ENCODE peak calls at places on chromosome 18, in nine cellular contexts. X is spleen; E is brain microvascular endothelial cell; S is small intestine; Z is effector memory CD4-positive, alpha-beta T cell; Y is thoracic aorta; G is fibroblast of lung; J is SJCRH30; Q is suprapubic skin. H is an unnamed sample.

GRCh38 chr18:1968801-1969498 is 602.4 kb downstream of the METTL4 start:
- DNase-seq in X (no peak), E (no peak), S (no peak), Z (no peak), Y (no peak), G (no peak), J (no peak), Q (no peak), H (no peak)

GRCh38 chr18:21896732-21897336 is 156.2 kb downstream of the MIB1 start:
- DNase-seq in X (no peak), E (no peak), S (no peak), Z (no peak), Y (no peak), G (no peak), J (no peak), Q (no peak), H (peak; percentile 15)

GRCh38 chr18:37487400-37487831 is 78.2 kb downstream of the CELF4 start:
- DNase-seq in X (no peak), E (no peak), S (no peak), Z (no peak), Y (no peak), G (no peak), J (no peak), Q (no peak), H (peak; percentile 58)

GRCh38 chr18:36297419-36298112 is at the start of gene FHOD3:
- DNase-seq in X (no peak), E (no peak), S (peak; percentile 14), Z (no peak), Y (no peak), G (peak; percentile 28), J (peak; percentile 57), Q (no peak), H (peak; percentile 99)

GRCh38 chr18:60385693-60386092 is 13.1 kb upstream of the MC4R start:
- DNase-seq in X (no peak), E (no peak), S (no peak), Z (no peak), Y (no peak), G (no peak), J (no peak), Q (no peak), H (no peak)

GRCh38 chr18:9239708-9240107 is 94.9 kb upstream of the TWSG1 start:
- DNase-seq in X (no peak), E (no peak), S (no peak), Z (no peak), Y (no peak), G (no peak), J (no peak), Q (no peak), H (no peak)

GRCh38 chr18:11548940-11549551 is 60.4 kb upstream of the SLC35G4 start:
- DNase-seq in X (no peak), E (no peak), S (no peak), Z (no peak), Y (no peak), G (no peak), J (no peak), Q (no peak), H (no peak)

GRCh38 chr18:35322486-35323258 is 21.5 kb downstream of the ZNF24 start:
- DNase-seq in X (no peak), E (no peak), S (peak; percentile 25), Z (no peak), Y (no peak), G (no peak), J (no peak), Q (no peak), H (no peak)

GRCh38 chr18:24651472-24651871 is 191.0 kb downstream of the HRH4 start:
- DNase-seq in X (no peak), E (no peak), S (no peak), Z (no peak), Y (no peak), G (no peak), J (no peak), Q (no peak), H (no peak)

GRCh38 chr18:49006641-49007136 is 55.9 kb upstream of the SMAD7 start:
- DNase-seq in X (peak; percentile 40), E (no peak), S (no peak), Z (no peak), Y (no peak), G (no peak), J (no peak), Q (no peak), H (no peak)

GRCh38 chr18:54215069-54215468 is 9.4 kb downstream of the MBD2 start:
- DNase-seq in X (no peak), E (peak; percentile 6), S (no peak), Z (no peak), Y (no peak), G (peak; percentile 76), J (no peak), Q (no peak), H (no peak)

GRCh38 chr18:73043231-73044000 is 175.6 kb upstream of the NETO1 start:
- DNase-seq in X (no peak), E (no peak), S (no peak), Z (no peak), Y (no peak), G (no peak), J (peak; percentile 14), Q (no peak), H (no peak)

GRCh38 chr18:57445488-57446319 is 10.5 kb downstream of the ONECUT2 start:
- DNase-seq in X (no peak), E (no peak), S (peak; percentile 94), Z (no peak), Y (no peak), G (no peak), J (no peak), Q (no peak), H (no peak)

GRCh38 chr18:51128533-51128932 is 68.9 kb downstream of the MEX3C start:
- DNase-seq in X (no peak), E (no peak), S (no peak), Z (no peak), Y (no peak), G (no peak), J (no peak), Q (no peak), H (no peak)

GRCh38 chr18:4582677-4583076 is 127.6 kb upstream of the DLGAP1 start:
- DNase-seq in X (no peak), E (no peak), S (no peak), Z (no peak), Y (no peak), G (no peak), J (no peak), Q (no peak), H (no peak)

GRCh38 chr18:74573053-74573452 is 24.6 kb upstream of the ZNF407 start:
- DNase-seq in X (no peak), E (no peak), S (no peak), Z (no peak), Y (no peak), G (no peak), J (no peak), Q (no peak), H (no peak)

GRCh38 chr18:74570266-74570665 is 27.4 kb upstream of the ZNF407 start:
- DNase-seq in X (no peak), E (no peak), S (peak; percentile 71), Z (no peak), Y (no peak), G (no peak), J (no peak), Q (no peak), H (no peak)

GRCh38 chr18:74577019-74577418 is 20.7 kb upstream of the ZNF407 start:
- DNase-seq in X (no peak), E (no peak), S (no peak), Z (no peak), Y (no peak), G (no peak), J (peak; percentile 8), Q (no peak), H (no peak)

GRCh38 chr18:74571895-74572680 is 25.6 kb upstream of the ZNF407 start:
- DNase-seq in X (no peak), E (no peak), S (no peak), Z (no peak), Y (no peak), G (no peak), J (no peak), Q (no peak), H (no peak)

DNA sequence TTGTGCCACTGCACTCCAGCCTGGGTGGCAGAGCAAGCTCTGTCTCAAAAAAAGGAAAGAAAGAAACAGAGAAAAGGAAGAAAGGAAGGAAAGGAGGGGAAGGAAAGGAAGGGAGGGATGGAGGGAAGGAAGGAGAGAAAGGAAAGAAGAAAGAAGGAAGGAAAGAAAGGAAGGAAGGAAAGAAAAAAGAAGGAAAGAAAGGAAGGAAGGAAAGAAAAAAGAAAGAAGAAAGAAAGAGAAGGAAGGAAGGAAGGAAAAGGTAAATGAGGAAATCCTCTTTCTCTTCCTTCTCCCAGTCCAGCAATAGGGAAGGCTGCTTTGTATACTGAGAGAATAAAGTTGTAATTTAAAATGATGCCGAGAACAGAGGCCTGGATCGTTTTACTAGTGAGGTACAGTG is 22.8 kb upstream of the ZNF407 start:
- DNase-seq in X (no peak), E (no peak), S (no peak), Z (no peak), Y (no peak), G (no peak), J (no peak), Q (no peak), H (no peak)
- H3K4me3 ChIP-seq in X (no peak overlapping the region), E (no peak overlapping the region), S (no peak overlapping the region), Z (no peak overlapping the region), Y (no peak overlapping the region), G (no peak overlapping the region), J (no peak overlapping the region), Q (no peak overlapping the region), H (no peak overlapping the region)

DNA sequence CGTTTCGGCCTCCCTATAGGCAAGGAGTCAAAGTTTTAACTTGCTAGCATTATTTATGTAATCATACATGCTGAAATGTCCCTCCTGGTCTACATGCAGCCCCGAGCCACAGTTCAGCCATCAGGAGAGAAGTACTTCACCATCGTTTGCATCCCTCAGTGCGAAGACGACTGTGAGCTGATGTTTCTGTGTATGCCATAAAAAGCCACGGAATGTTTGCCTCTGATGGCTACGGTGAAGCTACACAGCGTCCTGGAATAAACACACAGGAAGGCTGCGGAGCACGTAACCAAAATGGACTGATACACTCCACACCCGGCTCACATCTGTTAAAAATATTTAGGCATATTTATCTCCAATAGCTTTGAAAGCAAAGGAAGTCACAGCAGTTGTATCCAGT is 4.3 kb upstream of the SALL3 start:
- DNase-seq in X (no peak), E (no peak), S (no peak), Z (no peak), Y (no peak), G (no peak), J (no peak), Q (no peak), H (peak; percentile 46)
- H3K27me3 ChIP-seq in X (peaks cover 95% of the 10 kb centered on the region), E (peaks cover 65% of the 10 kb centered on the region), S (peaks cover 52% of the 10 kb centered on the region), Z (peaks cover 37% of the 10 kb centered on the region), Y (peaks cover 8% of the 10 kb centered on the region), G (peaks cover 20% of the 10 kb centered on the region), J (no peaks in the 10 kb centered on the region), Q (peaks cover 100% of the 10 kb centered on the region), H (peaks cover 75% of the 10 kb centered on the region)

GRCh38 chr18:47150029-47150823 is at the start of gene HDHD2:
- DNase-seq in X (peak; percentile 94), E (peak; percentile 64), S (peak; percentile 73), Z (peak; percentile 63), Y (peak; percentile 38), G (peak; percentile 78), J (peak; percentile 78), Q (peak; percentile 87), H (peak; percentile 91)
- H3K36me3 ChIP-seq in X (no peaks in the 10 kb centered on the region), E (no peaks in the 10 kb centered on the region), S (no peaks in the 10 kb centered on the region), Z (no peaks in the 10 kb centered on the region), Y (no peaks in the 10 kb centered on the region), G (no peaks in the 10 kb centered on the region), J (no peaks in the 10 kb centered on the region), Q (peaks cover 24% of the 10 kb centered on the region), H (no peaks in the 10 kb centered on the region)

DNA sequence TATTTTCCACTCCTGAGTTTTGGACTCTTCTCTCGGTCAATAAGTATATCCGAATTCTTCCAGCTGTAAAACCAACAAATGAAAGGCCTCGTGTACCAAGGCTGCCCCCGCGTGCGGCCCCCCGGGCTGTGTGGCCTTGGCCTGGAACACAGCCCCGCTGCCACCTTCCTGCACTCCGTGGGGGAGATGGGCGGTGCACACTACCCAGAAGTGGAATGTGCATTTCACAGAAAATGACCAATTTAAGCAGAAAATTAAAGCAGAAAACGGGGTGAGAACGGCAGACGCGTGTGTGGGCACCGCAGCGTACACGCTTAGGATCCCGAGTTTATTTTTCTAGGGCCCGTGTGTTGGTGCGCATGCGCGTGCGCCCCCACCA is 34.4 kb upstream of the ZNF516 start:
- DNase-seq in X (no peak), E (no peak), S (no peak), Z (no peak), Y (no peak), G (no peak), J (no peak), Q (no peak), H (peak; percentile 14)
- H3K4me3 ChIP-seq in X (peak overlapping the region; percentile 59), E (no peak overlapping the region), S (no peak overlapping the region), Z (no peak overlapping the region), Y (peak overlapping the region; percentile 64), G (no peak overlapping the region), J (no peak overlapping the region), Q (peak overlapping the region; percentile 49), H (no peak overlapping the region)